ENCODE peak calls at places on chromosomes 12 and 14, in six cellular contexts. Y is cardiac muscle cell, T is breast epithelium, R is choroid plexus epithelial cell, J is mucosa of descending colon, A is right lobe of liver. N is an unnamed sample.

GRCh38 chr12:68198490-68199086 is 27.0 kb downstream of the IL26 start:
- DNase-seq in Y (no peak), T (no peak), R (no peak), J (no peak), A (no peak), N (no peak)

GRCh38 chr14:96197163-96197852 is 7.3 kb upstream of the BDKRB2 start:
- DNase-seq in Y (no peak), T (no peak), R (no peak), J (no peak), A (no peak), N (no peak)

GRCh38 chr14:72851660-72852059 is 42.2 kb downstream of the DPF3 start:
- DNase-seq in Y (no peak), T (no peak), R (no peak), J (no peak), A (no peak), N (no peak)

GRCh38 chr14:64948612-64949210 is 6.2 kb upstream of the GPX2 start:
- DNase-seq in Y (no peak), T (no peak), R (peak), J (no peak), A (no peak), N (no peak)

GRCh38 chr14:37819155-37820015 is 224.0 kb downstream of the TTC6 start:
- DNase-seq in Y (peak), T (no peak), R (peak), J (no peak), A (no peak), N (peak)

GRCh38 chr12:79886917-79887519 is 47.9 kb downstream of the PPP1R12A start:
- DNase-seq in Y (peak), T (no peak), R (peak), J (no peak), A (no peak), N (peak)

GRCh38 chr14:20469890-20470858 is 968 bp downstream of the PNP start:
- DNase-seq in Y (peak), T (no peak), R (no peak), J (no peak), A (peak), N (peak)

GRCh38 chr12:20367731-20368652 is at the start of gene PDE3A:
- DNase-seq in Y (peak), T (no peak), R (peak), J (peak), A (peak), N (peak)

GRCh38 chr12:59839514-59839913 is 243.7 kb downstream of the SLC16A7 start:
- DNase-seq in Y (peak), T (no peak), R (peak), J (no peak), A (no peak), N (no peak)

GRCh38 chr12:82708507-82708906 is 21.8 kb downstream of the TMTC2 start:
- DNase-seq in Y (peak), T (no peak), R (peak), J (no peak), A (no peak), N (no peak)

GRCh38 chr12:52980773-52981423 is 25.4 kb upstream of the EIF4B start:
- DNase-seq in Y (peak), T (peak), R (peak), J (peak), A (peak), N (peak)

GRCh38 chr14:61515436-61516124 is 179.7 kb upstream of the HIF1A start:
- DNase-seq in Y (no peak), T (no peak), R (no peak), J (no peak), A (no peak), N (no peak)

GRCh38 chr12:80186727-80187217 is 87.4 kb downstream of the OTOGL start:
- DNase-seq in Y (peak), T (no peak), R (peak), J (no peak), A (no peak), N (peak)

GRCh38 chr12:1131811-1132224 is 140.8 kb downstream of the ERC1 start:
- DNase-seq in Y (no peak), T (peak), R (no peak), J (no peak), A (peak), N (no peak)

GRCh38 chr14:60630129-60630528 is 19.1 kb downstream of the SIX1 start:
- DNase-seq in Y (no peak), T (no peak), R (no peak), J (no peak), A (no peak), N (no peak)

GRCh38 chr14:95425369-95426115 is 90.9 kb downstream of the SYNE3 start:
- DNase-seq in Y (no peak), T (no peak), R (no peak), J (no peak), A (no peak), N (no peak)

GRCh38 chr12:12723681-12724420 is 6.7 kb downstream of the CDKN1B start:
- DNase-seq in Y (peak), T (no peak), R (peak), J (peak), A (peak), N (peak)

GRCh38 chr12:44795970-44796369 is 80.1 kb downstream of the NELL2 start:
- DNase-seq in Y (no peak), T (no peak), R (no peak), J (no peak), A (no peak), N (no peak)

GRCh38 chr12:89019439-89020120 is 332.7 kb downstream of the DUSP6 start:
- DNase-seq in Y (peak), T (peak), R (peak), J (no peak), A (peak), N (peak)

GRCh38 chr14:54338696-54339317 is 58.0 kb upstream of the CDKN3 start:
- DNase-seq in Y (peak), T (no peak), R (peak), J (no peak), A (no peak), N (peak)

GRCh38 chr14:48937796-48938195 is 648.4 kb downstream of the RPS29 start:
- DNase-seq in Y (peak), T (no peak), R (no peak), J (no peak), A (no peak), N (no peak)

GRCh38 chr14:74786916-74787315 is 23.8 kb downstream of the YLPM1 start:
- DNase-seq in Y (no peak), T (no peak), R (no peak), J (no peak), A (no peak), N (no peak)

GRCh38 chr12:89259831-89260230 is 92.5 kb downstream of the DUSP6 start:
- DNase-seq in Y (no peak), T (no peak), R (no peak), J (no peak), A (no peak), N (no peak)

GRCh38 chr12:40208707-40209106 is 16.1 kb upstream of the LRRK2 start:
- DNase-seq in Y (no peak), T (no peak), R (no peak), J (no peak), A (no peak), N (no peak)

GRCh38 chr12:101230547-101230946 is 20.5 kb upstream of the SLC5A8 start:
- DNase-seq in Y (peak), T (no peak), R (peak), J (no peak), A (no peak), N (no peak)

GRCh38 chr14:91509878-91510170 is 286 bp downstream of the PPP4R3A start:
- DNase-seq in Y (no peak), T (no peak), R (no peak), J (no peak), A (no peak), N (no peak)

GRCh38 chr12:52915637-52916036 is 10.8 kb upstream of the KRT8 start:
- DNase-seq in Y (no peak), T (no peak), R (no peak), J (no peak), A (no peak), N (no peak)

GRCh38 chr14:80448267-80448666 is 237.0 kb upstream of the DIO2 start:
- DNase-seq in Y (no peak), T (no peak), R (no peak), J (no peak), A (no peak), N (no peak)

GRCh38 chr12:131375261-131375971 is 335.5 kb upstream of the SFSWAP start:
- DNase-seq in Y (no peak), T (no peak), R (no peak), J (no peak), A (no peak), N (no peak)

GRCh38 chr14:66495214-66496098 is 9.3 kb downstream of the CCDC196 start:
- DNase-seq in Y (peak), T (no peak), R (peak), J (no peak), A (no peak), N (peak)

GRCh38 chr14:105475916-105476845 is 1.6 kb downstream of the CRIP2 start:
- DNase-seq in Y (peak), T (no peak), R (no peak), J (no peak), A (peak), N (no peak)

GRCh38 chr14:100538566-100539318 is 48.5 kb downstream of the BEGAIN start:
- DNase-seq in Y (no peak), T (peak), R (no peak), J (peak), A (peak), N (no peak)

GRCh38 chr14:76924363-76925151 is 98.3 kb downstream of the LRRC74A start:
- DNase-seq in Y (no peak), T (no peak), R (peak), J (no peak), A (no peak), N (no peak)

GRCh38 chr12:121534495-121535148 is 46.2 kb downstream of the KDM2B start:
- DNase-seq in Y (no peak), T (no peak), R (no peak), J (no peak), A (no peak), N (no peak)

GRCh38 chr12:58414398-58414871 is 473.1 kb downstream of the ATP23 start:
- DNase-seq in Y (peak), T (no peak), R (peak), J (no peak), A (no peak), N (peak)

GRCh38 chr12:16300222-16300621 is 22.7 kb upstream of the SLC15A5 start:
- DNase-seq in Y (peak), T (no peak), R (peak), J (no peak), A (no peak), N (peak)

GRCh38 chr12:66947119-66947518 is 268.2 kb upstream of the GRIP1 start:
- DNase-seq in Y (no peak), T (no peak), R (no peak), J (no peak), A (no peak), N (no peak)

GRCh38 chr12:100128509-100128908 is 14.2 kb downstream of the BLTP3B start:
- DNase-seq in Y (peak), T (no peak), R (peak), J (no peak), A (no peak), N (peak)

GRCh38 chr14:100661340-100661712 is 65.4 kb upstream of the DLK1 start:
- DNase-seq in Y (no peak), T (no peak), R (no peak), J (no peak), A (no peak), N (no peak)

GRCh38 chr12:105492591-105492990 is 162.1 kb downstream of the C12orf75 start:
- DNase-seq in Y (peak), T (no peak), R (peak), J (no peak), A (no peak), N (peak)
- H3K4me3 ChIP-seq in Y (no peak), T (no peak), R (no peak), J (no peak), A (no peak), N (no peak)

DNA sequence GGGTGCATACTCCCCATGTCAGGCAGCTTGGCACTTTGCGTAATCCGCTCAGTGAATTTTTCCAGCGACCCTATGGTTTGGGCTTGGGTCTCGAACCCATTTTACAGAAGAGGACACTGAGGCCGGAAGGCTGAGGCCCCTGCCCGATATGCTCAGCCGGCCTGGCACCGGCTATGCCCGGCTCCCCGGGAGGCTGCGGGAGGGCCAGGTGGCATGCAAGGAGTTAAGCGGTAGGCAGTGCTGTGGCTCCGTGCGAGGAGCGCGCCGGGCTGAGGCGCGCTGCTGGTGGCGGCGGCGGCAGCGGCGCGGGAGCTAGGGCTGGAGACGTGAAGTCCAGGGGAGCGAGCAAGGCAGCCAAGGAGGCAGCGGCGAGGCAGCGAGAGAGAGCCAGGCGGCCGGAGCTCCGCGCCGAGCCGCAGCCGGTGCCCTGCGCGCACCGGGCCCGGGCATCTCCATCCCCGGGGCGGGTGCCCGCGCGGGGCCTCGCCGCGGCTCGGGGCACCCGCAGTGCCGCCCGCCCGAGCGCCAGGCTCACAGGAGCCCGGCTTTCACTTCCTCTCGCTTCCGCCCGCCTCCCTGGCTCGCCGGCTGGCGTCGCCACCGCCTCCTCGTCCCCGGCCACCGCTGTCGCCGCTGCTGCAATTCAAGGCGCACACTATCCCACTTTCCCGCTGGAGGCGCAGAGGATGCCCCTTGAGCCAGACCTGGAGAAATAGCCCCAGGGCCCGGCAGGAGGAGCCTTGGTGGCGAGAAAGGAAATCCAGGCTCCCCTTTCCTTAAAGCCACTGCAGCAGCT is at the start of gene WSCD2:
- DNase-seq in Y (peak), T (no peak), R (peak), J (no peak), A (peak), N (peak)
- TF ChIP-seq CTCF in Y (peak), T (no peak), R (peak), J (no peak), A (peak), N (no peak)

GRCh38 chr12:65826513-65827171 is 2.4 kb downstream of the HMGA2 start:
- DNase-seq in Y (peak), T (no peak), R (no peak), J (no peak), A (no peak), N (peak)

GRCh38 chr12:65830305-65830704 is 6.0 kb downstream of the HMGA2 start:
- DNase-seq in Y (peak), T (no peak), R (peak), J (no peak), A (no peak), N (peak)

GRCh38 chr12:65827827-65828231 is 3.5 kb downstream of the HMGA2 start:
- DNase-seq in Y (peak), T (no peak), R (no peak), J (no peak), A (no peak), N (peak)

GRCh38 chr12:65829716-65830115 is 5.4 kb downstream of the HMGA2 start:
- DNase-seq in Y (no peak), T (no peak), R (no peak), J (no peak), A (no peak), N (no peak)

DNA sequence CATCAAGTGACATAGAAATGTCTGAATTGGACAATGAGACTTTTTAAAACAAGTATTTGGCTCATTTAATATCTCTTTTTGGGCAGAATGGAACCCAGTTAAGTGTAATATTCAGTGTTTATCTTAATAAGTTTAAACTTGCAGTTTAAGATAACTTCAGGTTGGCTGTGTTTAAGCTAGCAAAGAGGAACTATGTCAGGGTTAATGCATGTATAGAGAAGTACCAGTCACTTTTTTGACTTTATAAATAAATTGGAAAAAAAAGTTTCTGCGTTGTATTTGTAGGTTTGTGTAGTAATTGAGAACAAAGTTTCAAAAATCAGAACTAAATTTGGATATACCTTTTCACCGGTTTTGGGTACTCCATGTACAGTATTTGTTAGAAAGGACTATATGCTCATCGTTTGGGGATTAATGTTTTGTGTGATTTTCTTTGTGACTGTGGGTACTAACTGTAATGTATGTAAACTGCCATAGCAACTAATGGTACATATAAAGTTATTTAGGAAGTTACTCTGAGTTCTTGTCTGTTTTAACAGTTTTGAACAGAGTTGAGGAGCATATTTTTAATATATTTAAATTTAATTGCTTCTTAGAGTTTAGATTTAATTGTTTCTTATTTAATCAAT is 4.5 kb downstream of the HMGA2 start:
- DNase-seq in Y (peak), T (no peak), R (no peak), J (no peak), A (no peak), N (peak)
- H3K4me3 ChIP-seq in Y (no peak), T (no peak), R (peak), J (no peak), A (no peak), N (peak)

GRCh38 chr14:71311061-71311460 is 403.8 kb downstream of the PCNX1 start:
- DNase-seq in Y (no peak), T (no peak), R (no peak), J (no peak), A (no peak), N (no peak)

GRCh38 chr14:71304588-71305133 is 397.4 kb downstream of the PCNX1 start:
- DNase-seq in Y (no peak), T (no peak), R (no peak), J (no peak), A (no peak), N (no peak)

GRCh38 chr14:71308671-71309070 is 401.4 kb downstream of the PCNX1 start:
- DNase-seq in Y (no peak), T (no peak), R (no peak), J (no peak), A (no peak), N (no peak)

GRCh38 chr14:71314717-71315116 is 407.5 kb downstream of the PCNX1 start:
- DNase-seq in Y (no peak), T (no peak), R (no peak), J (no peak), A (no peak), N (no peak)

DNA sequence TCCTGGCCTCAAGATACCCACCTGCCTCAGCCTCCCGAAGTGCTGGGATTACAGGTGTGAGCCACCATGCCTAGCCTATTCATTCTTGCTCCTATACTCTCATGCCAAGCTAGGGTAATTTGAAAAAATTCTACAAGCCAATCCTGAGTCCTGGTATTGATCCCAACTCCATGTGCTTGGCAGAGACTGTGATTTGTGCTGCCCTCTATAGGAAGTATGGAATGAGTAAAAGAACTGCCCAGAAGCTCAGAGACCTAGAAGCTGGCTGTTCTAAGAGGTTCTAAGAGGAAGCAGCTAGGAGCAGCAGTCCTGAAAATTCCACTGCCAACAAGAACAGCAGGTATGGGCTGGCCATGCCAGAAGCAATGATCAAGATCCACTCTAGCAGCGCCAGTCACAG is 402.5 kb downstream of the PCNX1 start:
- DNase-seq in Y (no peak), T (no peak), R (peak), J (no peak), A (no peak), N (no peak)
- TF ChIP-seq CTCF in Y (peak), T (no peak), R (peak), J (no peak), A (peak), N (peak)

DNA sequence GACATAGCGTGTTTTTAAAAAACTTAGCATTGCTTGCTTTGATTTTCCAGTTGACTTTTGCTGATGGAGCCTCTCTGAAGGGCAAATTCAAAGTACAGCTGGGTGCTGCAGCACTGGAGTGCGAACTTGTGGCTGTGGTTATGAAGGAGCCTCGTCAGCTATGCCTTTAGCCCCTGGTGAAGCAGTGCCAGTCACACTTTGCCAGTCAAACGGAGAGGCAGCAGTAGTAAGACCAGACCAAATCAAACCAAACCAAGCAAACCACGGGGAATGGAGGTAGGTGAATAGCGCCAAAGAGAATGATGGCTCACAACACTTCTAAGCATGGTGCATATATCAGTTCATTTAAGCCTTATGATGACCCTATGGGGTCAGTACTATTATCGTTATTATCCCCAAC is 15.1 kb upstream of the SLC38A2 start:
- DNase-seq in Y (no peak), T (no peak), R (no peak), J (no peak), A (no peak), N (no peak)
- H3K4me3 ChIP-seq in Y (no peak), T (no peak), R (no peak), J (no peak), A (no peak), N (peak)